ENCODE peak calls at places on chromosomes 1 and 21, in nine cellular contexts. M, P, Y, E, G, T, L, U and S are unnamed samples.

GRCh38 chr1:55007626-55008025 is 8.9 kb downstream of the BSND start:
- DNase-seq in M (no peak), P (no peak), Y (no peak), E (no peak), G (no peak), T (no peak), L (no peak), U (no peak), S (no peak)

GRCh38 chr1:214551052-214551435 is 358 bp downstream of the PTPN14 start:
- DNase-seq in M (no peak), P (peak), Y (peak), E (no peak), G (peak), T (no peak), L (no peak), U (no peak), S (no peak)

GRCh38 chr1:178412400-178412770 is 84.4 kb downstream of the CLEC20A start:
- DNase-seq in M (no peak), P (no peak), Y (no peak), E (no peak), G (no peak), T (no peak), L (no peak), U (no peak), S (no peak)

GRCh38 chr1:172977296-172978027 is 73.3 kb downstream of the TNFSF18 start:
- DNase-seq in M (no peak), P (no peak), Y (no peak), E (no peak), G (no peak), T (no peak), L (no peak), U (no peak), S (no peak)

GRCh38 chr1:228039006-228039481 is 32.2 kb downstream of the WNT3A start:
- DNase-seq in M (no peak), P (no peak), Y (no peak), E (no peak), G (no peak), T (no peak), L (no peak), U (no peak), S (no peak)

GRCh38 chr1:183993132-183993531 is 44.4 kb downstream of the COLGALT2 start:
- DNase-seq in M (no peak), P (no peak), Y (no peak), E (no peak), G (no peak), T (no peak), L (peak), U (no peak), S (peak)

GRCh38 chr1:41799723-41800122 is 119.0 kb downstream of the HIVEP3 start:
- DNase-seq in M (no peak), P (no peak), Y (no peak), E (peak), G (no peak), T (no peak), L (peak), U (no peak), S (no peak)

GRCh38 chr1:15849775-15850449 is 2.4 kb downstream of the SPEN start:
- DNase-seq in M (peak), P (peak), Y (peak), E (no peak), G (peak), T (peak), L (peak), U (no peak), S (peak)

GRCh38 chr21:42761776-42762335 is 108.4 kb downstream of the PDE9A start:
- DNase-seq in M (no peak), P (no peak), Y (no peak), E (no peak), G (no peak), T (no peak), L (no peak), U (no peak), S (no peak)

GRCh38 chr1:91170571-91170970 is 148.7 kb upstream of the ZNF644 start:
- DNase-seq in M (no peak), P (no peak), Y (no peak), E (no peak), G (no peak), T (no peak), L (no peak), U (no peak), S (no peak)

GRCh38 chr1:91174734-91175133 is 152.9 kb upstream of the ZNF644 start:
- DNase-seq in M (no peak), P (no peak), Y (no peak), E (no peak), G (no peak), T (no peak), L (no peak), U (no peak), S (no peak)

GRCh38 chr1:91171906-91172305 is 150.1 kb upstream of the ZNF644 start:
- DNase-seq in M (no peak), P (no peak), Y (no peak), E (no peak), G (no peak), T (no peak), L (no peak), U (no peak), S (no peak)

GRCh38 chr1:91176250-91176649 is 154.4 kb upstream of the ZNF644 start:
- DNase-seq in M (no peak), P (no peak), Y (no peak), E (no peak), G (no peak), T (no peak), L (no peak), U (no peak), S (no peak)

GRCh38 chr1:91173379-91173890 is 151.6 kb upstream of the ZNF644 start:
- DNase-seq in M (no peak), P (no peak), Y (no peak), E (no peak), G (no peak), T (no peak), L (no peak), U (no peak), S (no peak)
- TF ChIP-seq MAX in M (no peak), P (no peak), Y (no peak), E (no peak), G (no peak), T (no peak), L (no peak), U (no peak), S (no peak)

GRCh38 chr1:188594542-188595235 is 1765.9 kb downstream of the PLA2G4A start:
- DNase-seq in M (no peak), P (no peak), Y (no peak), E (no peak), G (no peak), T (no peak), L (no peak), U (no peak), S (no peak)

GRCh38 chr1:188599313-188599712 is 1770.6 kb downstream of the PLA2G4A start:
- DNase-seq in M (no peak), P (no peak), Y (no peak), E (no peak), G (no peak), T (no peak), L (no peak), U (no peak), S (no peak)
- TF ChIP-seq MAX in M (no peak), P (no peak), Y (no peak), E (no peak), G (no peak), T (no peak), L (no peak), U (no peak), S (no peak)

GRCh38 chr1:20089328-20090077 is 19.5 kb downstream of the PLA2G5 start:
- DNase-seq in M (peak), P (peak), Y (peak), E (no peak), G (no peak), T (no peak), L (no peak), U (no peak), S (peak)
- TF ChIP-seq MAX in M (no peak), P (peak), Y (no peak), E (no peak), G (no peak), T (no peak), L (no peak), U (no peak), S (no peak)

GRCh38 chr21:44793269-44794030 is 8.2 kb downstream of the UBE2G2 start:
- DNase-seq in M (peak), P (peak), Y (peak), E (no peak), G (peak), T (peak), L (peak), U (no peak), S (peak)
- TF ChIP-seq MAX in M (no peak), P (no peak), Y (no peak), E (no peak), G (no peak), T (no peak), L (no peak), U (no peak), S (no peak)

GRCh38 chr1:203797948-203798347 is 2.5 kb downstream of the ZBED6 start:
- DNase-seq in M (no peak), P (no peak), Y (no peak), E (no peak), G (no peak), T (no peak), L (no peak), U (no peak), S (peak)

GRCh38 chr1:203794764-203795381 is 550 bp upstream of the ZBED6 start:
- DNase-seq in M (no peak), P (no peak), Y (no peak), E (no peak), G (no peak), T (no peak), L (no peak), U (no peak), S (no peak)

GRCh38 chr1:203797216-203797615 is 1.8 kb downstream of the ZBED6 start:
- DNase-seq in M (no peak), P (no peak), Y (no peak), E (no peak), G (no peak), T (no peak), L (no peak), U (no peak), S (no peak)

GRCh38 chr1:203796223-203796747 is 862 bp downstream of the ZBED6 start:
- DNase-seq in M (no peak), P (no peak), Y (no peak), E (peak), G (peak), T (peak), L (peak), U (no peak), S (no peak)

DNA sequence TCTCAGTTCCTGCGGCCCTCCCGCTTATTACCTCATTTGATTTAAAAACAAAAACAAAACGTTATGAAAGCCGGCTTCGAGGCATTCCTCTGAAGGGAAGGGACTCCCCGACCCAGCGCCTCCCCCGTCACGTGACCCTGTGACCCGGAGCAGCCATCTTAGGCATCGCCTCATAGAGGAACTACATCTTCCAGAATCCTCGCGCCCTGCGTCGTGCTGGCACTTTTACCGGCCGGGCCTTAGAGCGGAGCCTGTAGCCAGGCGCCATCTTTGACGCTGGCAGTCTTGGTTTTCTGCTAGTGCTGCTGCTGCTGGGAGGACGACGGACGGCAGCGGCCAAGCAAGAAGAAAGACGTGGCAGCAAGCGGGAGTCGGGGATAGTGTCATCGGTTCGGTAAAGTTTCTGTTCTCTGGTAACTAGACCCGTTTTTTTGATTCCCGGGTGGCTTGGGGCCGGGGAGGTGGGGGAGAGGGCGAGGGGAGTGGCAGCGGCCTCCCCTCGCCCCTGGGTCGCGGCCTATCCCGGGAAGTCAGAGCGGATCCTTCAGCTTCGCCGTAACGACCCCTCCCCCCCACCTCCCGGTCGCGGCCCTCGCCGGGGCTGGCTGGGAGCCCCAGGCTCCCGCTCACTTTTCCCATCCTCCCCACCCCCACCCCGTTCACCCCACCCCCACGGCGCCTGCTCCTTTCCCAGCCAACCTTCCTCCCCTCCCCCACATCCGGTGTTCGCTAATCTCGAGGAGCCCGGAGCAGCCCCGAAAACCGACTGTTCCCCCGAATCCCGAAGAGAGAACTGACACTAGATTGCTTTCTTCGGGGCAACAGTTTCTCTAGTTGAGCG is at the start of the genes ZBED6 and ZC3H11A:
- DNase-seq in M (peak), P (peak), Y (peak), E (peak), G (peak), T (peak), L (peak), U (peak), S (peak)
- TF ChIP-seq MAX in M (peak), P (peak), Y (peak), E (peak), G (peak), T (peak), L (peak), U (peak), S (peak)

GRCh38 chr1:53600001-53600400 is 139.0 kb downstream of the GLIS1 start:
- DNase-seq in M (no peak), P (no peak), Y (no peak), E (no peak), G (no peak), T (no peak), L (no peak), U (no peak), S (no peak)
- TF ChIP-seq MAX in M (no peak), P (no peak), Y (no peak), E (no peak), G (no peak), T (no peak), L (no peak), U (no peak), S (no peak)